ENCODE peak calls at places on chromosomes 5 and 9, in four cellular contexts. U is WTC11, A is SK-N-SH, N is GM12878. O is an unnamed sample.

GRCh38 chr9:136438548-136438908 is 1.1 kb downstream of the INPP5E start:
- DNase-seq in U (peak; percentile 31), A (peak; percentile 72), N (no peak), O (no peak)

GRCh38 chr9:130664191-130665028 is at the start of gene PRDM12:
- DNase-seq in U (peak; percentile 63), A (peak; percentile 58), N (no peak), O (no peak)

GRCh38 chr5:32541241-32541640 is 44.1 kb upstream of the SUB1 start:
- DNase-seq in U (no peak), A (peak; percentile 74), N (no peak), O (no peak)

GRCh38 chr9:6045364-6045763 is 29.9 kb upstream of the RANBP6 start:
- DNase-seq in U (no peak), A (no peak), N (no peak), O (no peak)

GRCh38 chr5:66242050-66242449 is 98.0 kb downstream of the SREK1 start:
- DNase-seq in U (no peak), A (no peak), N (no peak), O (no peak)

GRCh38 chr5:2903451-2904395 is 152.2 kb upstream of the IRX2 start:
- DNase-seq in U (no peak), A (no peak), N (no peak), O (no peak)

GRCh38 chr9:36486933-36487481 is 85.7 kb upstream of the MELK start:
- DNase-seq in U (peak; percentile 54), A (peak; percentile 77), N (no peak), O (peak; percentile 40)

GRCh38 chr9:89491688-89492087 is 6.2 kb downstream of the SEMA4D start:
- DNase-seq in U (no peak), A (no peak), N (no peak), O (no peak)

GRCh38 chr5:174418809-174419522 is 305.4 kb upstream of the MSX2 start:
- DNase-seq in U (peak; percentile 52), A (peak; percentile 39), N (no peak), O (no peak)

GRCh38 chr9:101601904-101602765 is 7.4 kb upstream of the PPP3R2 start:
- DNase-seq in U (peak; percentile 22), A (peak; percentile 61), N (no peak), O (peak; percentile 24)

GRCh38 chr9:16705121-16705604 is 165.3 kb downstream of the BNC2 start:
- DNase-seq in U (peak; percentile 68), A (peak; percentile 20), N (no peak), O (peak; percentile 67)

GRCh38 chr5:76337949-76338589 is 65.0 kb upstream of the IQGAP2 start:
- DNase-seq in U (peak; percentile 67), A (peak; percentile 52), N (peak; percentile 24), O (peak; percentile 79)

GRCh38 chr9:129522351-129522750 is 98.5 kb downstream of the C9orf50 start:
- DNase-seq in U (no peak), A (no peak), N (no peak), O (no peak)

GRCh38 chr9:100281676-100282387 is 70.9 kb downstream of the TEX10 start:
- DNase-seq in U (no peak), A (peak; percentile 32), N (no peak), O (peak; percentile 75)

GRCh38 chr9:127223810-127224177 is 40.8 kb upstream of the GARNL3 start:
- DNase-seq in U (peak; percentile 69), A (no peak), N (no peak), O (no peak)

GRCh38 chr5:143244990-143245389 is 158.5 kb downstream of the NR3C1 start:
- DNase-seq in U (no peak), A (no peak), N (no peak), O (no peak)

GRCh38 chr9:10274983-10275382 is 337.8 kb downstream of the PTPRD start:
- DNase-seq in U (no peak), A (no peak), N (no peak), O (no peak)

GRCh38 chr9:136312436-136312835 is 8.5 kb upstream of the CCDC187 start:
- DNase-seq in U (no peak), A (peak; percentile 92), N (no peak), O (peak; percentile 60)

DNA sequence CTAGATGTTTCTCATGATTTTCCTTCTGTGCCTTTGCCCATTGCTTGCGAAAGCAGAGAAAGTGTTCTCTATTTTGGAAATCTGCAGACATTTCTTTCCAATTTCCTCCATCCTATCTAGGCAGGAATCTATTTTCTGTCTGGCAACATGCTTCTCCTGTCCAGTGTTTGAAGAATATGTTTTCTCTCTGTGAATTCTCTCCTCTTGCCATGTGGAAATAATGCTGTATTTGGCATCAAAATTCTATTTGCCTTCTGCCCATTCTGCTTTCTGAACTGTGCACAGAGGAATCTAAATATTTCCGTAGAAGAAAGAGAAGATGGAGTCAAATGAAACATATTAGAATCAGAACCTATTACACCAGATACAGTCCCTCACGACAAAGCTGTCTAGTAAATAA is 833.2 kb downstream of the CDH9 start:
- DNase-seq in U (no peak), A (no peak), N (no peak), O (no peak)
- TF ChIP-seq USF1 in U (no peak), A (no peak), N (no peak), O (no peak)

GRCh38 chr9:132242621-132243155 is 80.8 kb downstream of the NTNG2 start:
- DNase-seq in U (no peak), A (no peak), N (no peak), O (no peak)

GRCh38 chr9:132240860-132241482 is 79.1 kb downstream of the NTNG2 start:
- DNase-seq in U (peak; percentile 100), A (peak; percentile 99), N (peak; percentile 66), O (peak; percentile 100)

GRCh38 chr9:132241483-132241839 is 79.6 kb downstream of the NTNG2 start:
- DNase-seq in U (no peak), A (no peak), N (no peak), O (no peak)

GRCh38 chr9:132243156-132244074 is 81.6 kb downstream of the NTNG2 start:
- DNase-seq in U (no peak), A (no peak), N (no peak), O (no peak)

DNA sequence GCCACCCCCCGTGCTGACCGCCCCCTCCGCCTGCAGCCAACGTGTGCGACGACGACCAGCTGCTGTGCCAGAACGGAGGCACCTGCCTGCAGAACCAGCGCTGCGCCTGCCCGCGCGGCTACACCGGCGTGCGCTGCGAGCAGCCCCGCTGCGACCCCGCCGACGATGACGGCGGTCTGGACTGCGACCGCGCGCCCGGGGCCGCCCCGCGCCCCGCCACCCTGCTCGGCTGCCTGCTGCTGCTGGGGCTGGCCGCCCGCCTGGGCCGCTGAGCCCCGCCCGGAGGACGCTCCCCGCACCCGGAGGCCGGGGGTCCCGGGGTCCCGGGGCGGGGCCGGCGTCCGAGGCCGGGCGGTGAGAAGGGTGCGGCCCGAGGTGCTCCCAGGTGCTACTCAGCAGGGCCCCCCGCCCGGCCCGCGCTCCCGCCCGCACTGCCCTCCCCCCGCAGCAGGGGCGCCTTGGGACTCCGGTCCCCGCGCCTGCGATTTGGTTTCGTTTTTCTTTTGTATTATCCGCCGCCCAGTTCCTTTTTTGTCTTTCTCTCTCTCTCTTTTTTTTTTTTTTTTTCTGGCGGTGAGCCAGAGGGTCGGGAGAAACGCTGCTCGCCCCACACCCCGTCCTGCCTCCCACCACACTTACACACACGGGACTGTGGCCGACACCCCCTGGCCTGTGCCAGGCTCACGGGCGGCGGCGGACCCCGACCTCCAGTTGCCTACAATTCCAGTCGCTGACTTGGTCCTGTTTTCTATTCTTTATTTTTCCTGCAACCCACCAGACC is 80.2 kb downstream of the NTNG2 start:
- DNase-seq in U (no peak), A (peak; percentile 67), N (no peak), O (peak; percentile 46)
- TF ChIP-seq USF1 in U (no peak), A (no peak), N (no peak), O (no peak)

GRCh38 chr5:4866131-4866659 is 273.9 kb upstream of the ADAMTS16 start:
- DNase-seq in U (no peak), A (no peak), N (no peak), O (no peak)
- TF ChIP-seq USF1 in U (no peak), A (no peak), N (no peak), O (no peak)

GRCh38 chr5:89994266-89994665 is 415.3 kb downstream of the CETN3 start:
- DNase-seq in U (no peak), A (no peak), N (no peak), O (no peak)

GRCh38 chr5:89992201-89992600 is 417.4 kb downstream of the CETN3 start:
- DNase-seq in U (no peak), A (no peak), N (no peak), O (no peak)

GRCh38 chr5:90000351-90000750 is 409.2 kb downstream of the CETN3 start:
- DNase-seq in U (peak; percentile 34), A (no peak), N (no peak), O (no peak)

GRCh38 chr5:89998505-89998904 is 411.1 kb downstream of the CETN3 start:
- DNase-seq in U (no peak), A (no peak), N (no peak), O (no peak)

DNA sequence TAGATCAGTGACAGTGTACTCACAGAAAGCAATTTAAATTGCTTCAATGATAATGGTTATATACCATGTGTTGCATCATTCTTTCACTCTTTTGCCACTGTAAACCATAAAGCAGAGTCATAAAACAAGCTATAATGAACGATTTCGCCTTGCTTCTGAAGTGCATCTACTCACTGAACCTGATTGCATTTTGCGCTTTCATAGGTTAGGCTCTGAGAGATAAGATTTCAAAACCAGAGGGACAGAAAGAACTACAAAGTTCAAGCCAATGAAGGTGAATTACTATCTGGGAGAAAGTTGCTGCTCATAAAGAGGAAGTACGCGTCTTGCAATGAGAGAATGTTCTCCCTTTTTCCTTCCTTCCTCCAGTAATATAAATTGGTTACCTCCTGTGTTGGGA is 412.7 kb downstream of the CETN3 start:
- DNase-seq in U (no peak), A (no peak), N (no peak), O (no peak)
- TF ChIP-seq USF1 in U (no peak), A (no peak), N (no peak), O (no peak)

GRCh38 chr5:10030219-10030831 is 219.4 kb downstream of the ATPSCKMT start:
- DNase-seq in U (peak; percentile 59), A (no peak), N (no peak), O (peak; percentile 23)

GRCh38 chr5:10034008-10034407 is 215.7 kb downstream of the ATPSCKMT start:
- DNase-seq in U (no peak), A (no peak), N (no peak), O (no peak)

GRCh38 chr5:10031817-10032216 is 217.9 kb downstream of the ATPSCKMT start:
- DNase-seq in U (no peak), A (no peak), N (no peak), O (no peak)

DNA sequence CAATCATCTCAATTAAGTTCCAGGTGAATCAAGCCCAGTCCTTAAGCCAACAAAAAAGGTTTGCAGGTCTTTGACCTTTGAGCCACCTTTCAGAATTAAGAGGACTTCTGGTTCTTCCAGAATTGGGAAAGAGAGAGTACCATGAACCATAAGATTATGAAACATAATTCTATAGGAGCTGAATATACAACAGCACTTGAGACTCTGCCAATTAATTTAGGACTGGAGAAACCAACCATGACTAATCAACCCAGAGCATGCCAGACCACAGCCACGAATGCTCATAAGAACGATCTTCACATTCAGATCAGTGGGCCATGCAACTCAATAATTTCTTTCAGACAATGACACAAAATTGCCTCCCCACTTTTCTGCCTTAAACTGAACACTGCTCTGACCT is 213.6 kb downstream of the ATPSCKMT start:
- DNase-seq in U (no peak), A (no peak), N (no peak), O (no peak)
- TF ChIP-seq USF1 in U (no peak), A (no peak), N (no peak), O (no peak)

O was measured in K562.